ENCODE peak calls at places on chromosomes 11 and 22, in nine cellular contexts. One of them, this sample, is unnamed.

GRCh38 chr22:36770946-36771340 is 5.0 kb downstream of the IFT27 start:
- DNase-seq in right atrium auricular region: no peak
- DNase-seq in mesenchymal stem cell: no peak
- DNase-seq in heart left ventricle: no peak
- DNase-seq in stimulated activated CD4-positive, alpha-beta T cell treated with anti-CD3 and anti-CD28 coated beads, Interleukin-12 subunit alpha, Interleukin-12 subunit beta, amount 100 ng/mL, for 24 hours: no peak
- DNase-seq in NAMALWA: no peak
- DNase-seq in EL: no peak
- DNase-seq in epithelial cell of esophagus: no peak
- DNase-seq in hepatocyte: no peak
- DNase-seq in this sample: no peak

GRCh38 chr11:70399681-70400112 is 1.4 kb downstream of the CTTN start:
- DNase-seq in right atrium auricular region: peak; percentile 92
- DNase-seq in mesenchymal stem cell: peak; percentile 98
- DNase-seq in heart left ventricle: peak; percentile 92
- DNase-seq in stimulated activated CD4-positive, alpha-beta T cell treated with anti-CD3 and anti-CD28 coated beads, Interleukin-12 subunit alpha, Interleukin-12 subunit beta, amount 100 ng/mL, for 24 hours: no peak
- DNase-seq in NAMALWA: no peak
- DNase-seq in EL: peak; percentile 98
- DNase-seq in epithelial cell of esophagus: peak; percentile 92
- DNase-seq in hepatocyte: peak; percentile 94
- DNase-seq in this sample: no peak

GRCh38 chr22:17171016-17171312 is 11.9 kb upstream of the HDHD5 start:
- DNase-seq in right atrium auricular region: no peak
- DNase-seq in mesenchymal stem cell: no peak
- DNase-seq in heart left ventricle: no peak
- DNase-seq in stimulated activated CD4-positive, alpha-beta T cell treated with anti-CD3 and anti-CD28 coated beads, Interleukin-12 subunit alpha, Interleukin-12 subunit beta, amount 100 ng/mL, for 24 hours: no peak
- DNase-seq in NAMALWA: no peak
- DNase-seq in EL: no peak
- DNase-seq in epithelial cell of esophagus: no peak
- DNase-seq in hepatocyte: no peak
- DNase-seq in this sample: peak; percentile 27

GRCh38 chr11:12182650-12183511 is 72.5 kb downstream of the MICAL2 start:
- DNase-seq in right atrium auricular region: no peak
- DNase-seq in mesenchymal stem cell: peak; percentile 91
- DNase-seq in heart left ventricle: peak; percentile 73
- DNase-seq in stimulated activated CD4-positive, alpha-beta T cell treated with anti-CD3 and anti-CD28 coated beads, Interleukin-12 subunit alpha, Interleukin-12 subunit beta, amount 100 ng/mL, for 24 hours: no peak
- DNase-seq in NAMALWA: no peak
- DNase-seq in EL: peak; percentile 98
- DNase-seq in epithelial cell of esophagus: peak; percentile 91
- DNase-seq in hepatocyte: peak; percentile 47
- DNase-seq in this sample: no peak

GRCh38 chr11:67438121-67438902 is 830 bp upstream of the PTPRCAP start:
- DNase-seq in right atrium auricular region: no peak
- DNase-seq in mesenchymal stem cell: no peak
- DNase-seq in heart left ventricle: peak; percentile 29
- DNase-seq in stimulated activated CD4-positive, alpha-beta T cell treated with anti-CD3 and anti-CD28 coated beads, Interleukin-12 subunit alpha, Interleukin-12 subunit beta, amount 100 ng/mL, for 24 hours: peak; percentile 82
- DNase-seq in NAMALWA: no peak
- DNase-seq in EL: no peak
- DNase-seq in epithelial cell of esophagus: no peak
- DNase-seq in hepatocyte: no peak
- DNase-seq in this sample: no peak

GRCh38 chr22:38481162-38481870 is 13.4 kb downstream of the KDELR3 start:
- DNase-seq in right atrium auricular region: no peak
- DNase-seq in mesenchymal stem cell: no peak
- DNase-seq in heart left ventricle: no peak
- DNase-seq in stimulated activated CD4-positive, alpha-beta T cell treated with anti-CD3 and anti-CD28 coated beads, Interleukin-12 subunit alpha, Interleukin-12 subunit beta, amount 100 ng/mL, for 24 hours: no peak
- DNase-seq in NAMALWA: no peak
- DNase-seq in EL: peak; percentile 46
- DNase-seq in epithelial cell of esophagus: no peak
- DNase-seq in hepatocyte: no peak
- DNase-seq in this sample: no peak

GRCh38 chr22:47192651-47193437 is 430.4 kb downstream of the TBC1D22A start:
- DNase-seq in right atrium auricular region: peak; percentile 50
- DNase-seq in mesenchymal stem cell: no peak
- DNase-seq in heart left ventricle: no peak
- DNase-seq in stimulated activated CD4-positive, alpha-beta T cell treated with anti-CD3 and anti-CD28 coated beads, Interleukin-12 subunit alpha, Interleukin-12 subunit beta, amount 100 ng/mL, for 24 hours: no peak
- DNase-seq in NAMALWA: peak; percentile 84
- DNase-seq in EL: no peak
- DNase-seq in epithelial cell of esophagus: no peak
- DNase-seq in hepatocyte: no peak
- DNase-seq in this sample: no peak

GRCh38 chr22:45999379-45999971 is 22.5 kb upstream of the WNT7B start:
- DNase-seq in right atrium auricular region: no peak
- DNase-seq in mesenchymal stem cell: no peak
- DNase-seq in heart left ventricle: peak; percentile 24
- DNase-seq in stimulated activated CD4-positive, alpha-beta T cell treated with anti-CD3 and anti-CD28 coated beads, Interleukin-12 subunit alpha, Interleukin-12 subunit beta, amount 100 ng/mL, for 24 hours: no peak
- DNase-seq in NAMALWA: no peak
- DNase-seq in EL: no peak
- DNase-seq in epithelial cell of esophagus: no peak
- DNase-seq in hepatocyte: no peak
- DNase-seq in this sample: no peak

GRCh38 chr11:106070606-106071005 is 6.5 kb downstream of the KBTBD3 start:
- DNase-seq in right atrium auricular region: no peak
- DNase-seq in mesenchymal stem cell: no peak
- DNase-seq in heart left ventricle: no peak
- DNase-seq in stimulated activated CD4-positive, alpha-beta T cell treated with anti-CD3 and anti-CD28 coated beads, Interleukin-12 subunit alpha, Interleukin-12 subunit beta, amount 100 ng/mL, for 24 hours: no peak
- DNase-seq in NAMALWA: no peak
- DNase-seq in EL: no peak
- DNase-seq in epithelial cell of esophagus: no peak
- DNase-seq in hepatocyte: no peak
- DNase-seq in this sample: no peak

GRCh38 chr11:100687630-100688395 is 725 bp downstream of the ARHGAP42 start:
- DNase-seq in right atrium auricular region: peak; percentile 73
- DNase-seq in mesenchymal stem cell: peak; percentile 90
- DNase-seq in heart left ventricle: peak; percentile 54
- DNase-seq in stimulated activated CD4-positive, alpha-beta T cell treated with anti-CD3 and anti-CD28 coated beads, Interleukin-12 subunit alpha, Interleukin-12 subunit beta, amount 100 ng/mL, for 24 hours: no peak
- DNase-seq in NAMALWA: peak; percentile 73
- DNase-seq in EL: peak; percentile 82
- DNase-seq in epithelial cell of esophagus: peak; percentile 81
- DNase-seq in hepatocyte: peak; percentile 84
- DNase-seq in this sample: peak; percentile 1

GRCh38 chr22:27930246-27931060 is 11.4 kb upstream of the PITPNB start:
- DNase-seq in right atrium auricular region: no peak
- DNase-seq in mesenchymal stem cell: no peak
- DNase-seq in heart left ventricle: no peak
- DNase-seq in stimulated activated CD4-positive, alpha-beta T cell treated with anti-CD3 and anti-CD28 coated beads, Interleukin-12 subunit alpha, Interleukin-12 subunit beta, amount 100 ng/mL, for 24 hours: no peak
- DNase-seq in NAMALWA: no peak
- DNase-seq in EL: no peak
- DNase-seq in epithelial cell of esophagus: peak; percentile 96
- DNase-seq in hepatocyte: no peak
- DNase-seq in this sample: no peak

GRCh38 chr11:120786206-120786735 is 237.6 kb upstream of the TBCEL start:
- DNase-seq in right atrium auricular region: peak; percentile 38
- DNase-seq in mesenchymal stem cell: no peak
- DNase-seq in heart left ventricle: no peak
- DNase-seq in stimulated activated CD4-positive, alpha-beta T cell treated with anti-CD3 and anti-CD28 coated beads, Interleukin-12 subunit alpha, Interleukin-12 subunit beta, amount 100 ng/mL, for 24 hours: no peak
- DNase-seq in NAMALWA: no peak
- DNase-seq in EL: no peak
- DNase-seq in epithelial cell of esophagus: no peak
- DNase-seq in hepatocyte: no peak
- DNase-seq in this sample: no peak

GRCh38 chr11:126830216-126830615 is 170.4 kb downstream of the KIRREL3 start:
- DNase-seq in right atrium auricular region: no peak
- DNase-seq in mesenchymal stem cell: no peak
- DNase-seq in heart left ventricle: no peak
- DNase-seq in stimulated activated CD4-positive, alpha-beta T cell treated with anti-CD3 and anti-CD28 coated beads, Interleukin-12 subunit alpha, Interleukin-12 subunit beta, amount 100 ng/mL, for 24 hours: no peak
- DNase-seq in NAMALWA: no peak
- DNase-seq in EL: no peak
- DNase-seq in epithelial cell of esophagus: no peak
- DNase-seq in hepatocyte: no peak
- DNase-seq in this sample: no peak

GRCh38 chr11:75330279-75330678 is 21.2 kb downstream of the ARRB1 start:
- DNase-seq in right atrium auricular region: no peak
- DNase-seq in mesenchymal stem cell: peak; percentile 85
- DNase-seq in heart left ventricle: no peak
- DNase-seq in stimulated activated CD4-positive, alpha-beta T cell treated with anti-CD3 and anti-CD28 coated beads, Interleukin-12 subunit alpha, Interleukin-12 subunit beta, amount 100 ng/mL, for 24 hours: no peak
- DNase-seq in NAMALWA: no peak
- DNase-seq in EL: no peak
- DNase-seq in epithelial cell of esophagus: no peak
- DNase-seq in hepatocyte: peak; percentile 81
- DNase-seq in this sample: no peak

GRCh38 chr11:128365044-128365443 is 222.3 kb downstream of the ETS1 start:
- DNase-seq in right atrium auricular region: no peak
- DNase-seq in mesenchymal stem cell: peak; percentile 74
- DNase-seq in heart left ventricle: no peak
- DNase-seq in stimulated activated CD4-positive, alpha-beta T cell treated with anti-CD3 and anti-CD28 coated beads, Interleukin-12 subunit alpha, Interleukin-12 subunit beta, amount 100 ng/mL, for 24 hours: no peak
- DNase-seq in NAMALWA: peak; percentile 43
- DNase-seq in EL: peak; percentile 66
- DNase-seq in epithelial cell of esophagus: peak; percentile 76
- DNase-seq in hepatocyte: peak; percentile 80
- DNase-seq in this sample: no peak

GRCh38 chr11:106468091-106468490 is 390.6 kb downstream of the AASDHPPT start:
- DNase-seq in right atrium auricular region: no peak
- DNase-seq in mesenchymal stem cell: peak; percentile 82
- DNase-seq in heart left ventricle: no peak
- DNase-seq in stimulated activated CD4-positive, alpha-beta T cell treated with anti-CD3 and anti-CD28 coated beads, Interleukin-12 subunit alpha, Interleukin-12 subunit beta, amount 100 ng/mL, for 24 hours: no peak
- DNase-seq in NAMALWA: no peak
- DNase-seq in EL: peak; percentile 56
- DNase-seq in epithelial cell of esophagus: peak; percentile 16
- DNase-seq in hepatocyte: peak; percentile 43
- DNase-seq in this sample: no peak

GRCh38 chr11:19929655-19930054 is 217.0 kb downstream of the NAV2 start:
- DNase-seq in right atrium auricular region: no peak
- DNase-seq in mesenchymal stem cell: peak; percentile 47
- DNase-seq in heart left ventricle: no peak
- DNase-seq in stimulated activated CD4-positive, alpha-beta T cell treated with anti-CD3 and anti-CD28 coated beads, Interleukin-12 subunit alpha, Interleukin-12 subunit beta, amount 100 ng/mL, for 24 hours: no peak
- DNase-seq in NAMALWA: no peak
- DNase-seq in EL: peak; percentile 78
- DNase-seq in epithelial cell of esophagus: no peak
- DNase-seq in hepatocyte: no peak
- DNase-seq in this sample: no peak

GRCh38 chr11:119323532-119324033 is 6.7 kb upstream of the MCAM start:
- DNase-seq in right atrium auricular region: peak; percentile 82
- DNase-seq in mesenchymal stem cell: peak; percentile 80
- DNase-seq in heart left ventricle: peak; percentile 65
- DNase-seq in stimulated activated CD4-positive, alpha-beta T cell treated with anti-CD3 and anti-CD28 coated beads, Interleukin-12 subunit alpha, Interleukin-12 subunit beta, amount 100 ng/mL, for 24 hours: peak; percentile 85
- DNase-seq in NAMALWA: peak; percentile 80
- DNase-seq in EL: peak; percentile 69
- DNase-seq in epithelial cell of esophagus: peak; percentile 69
- DNase-seq in hepatocyte: peak; percentile 83
- DNase-seq in this sample: peak; percentile 29

GRCh38 chr22:40200795-40201194 is 23.1 kb downstream of the TNRC6B start:
- DNase-seq in right atrium auricular region: no peak
- DNase-seq in mesenchymal stem cell: no peak
- DNase-seq in heart left ventricle: no peak
- DNase-seq in stimulated activated CD4-positive, alpha-beta T cell treated with anti-CD3 and anti-CD28 coated beads, Interleukin-12 subunit alpha, Interleukin-12 subunit beta, amount 100 ng/mL, for 24 hours: no peak
- DNase-seq in NAMALWA: no peak
- DNase-seq in EL: no peak
- DNase-seq in epithelial cell of esophagus: no peak
- DNase-seq in hepatocyte: no peak
- DNase-seq in this sample: no peak

GRCh38 chr11:133930767-133931448 is 25.9 kb downstream of the IGSF9B start:
- DNase-seq in right atrium auricular region: no peak
- DNase-seq in mesenchymal stem cell: no peak
- DNase-seq in heart left ventricle: no peak
- DNase-seq in stimulated activated CD4-positive, alpha-beta T cell treated with anti-CD3 and anti-CD28 coated beads, Interleukin-12 subunit alpha, Interleukin-12 subunit beta, amount 100 ng/mL, for 24 hours: no peak
- DNase-seq in NAMALWA: no peak
- DNase-seq in EL: no peak
- DNase-seq in epithelial cell of esophagus: no peak
- DNase-seq in hepatocyte: peak; percentile 60
- DNase-seq in this sample: no peak

GRCh38 chr11:22703561-22703960 is 37.1 kb downstream of the GAS2 start:
- DNase-seq in right atrium auricular region: no peak
- DNase-seq in mesenchymal stem cell: peak; percentile 58
- DNase-seq in heart left ventricle: no peak
- DNase-seq in stimulated activated CD4-positive, alpha-beta T cell treated with anti-CD3 and anti-CD28 coated beads, Interleukin-12 subunit alpha, Interleukin-12 subunit beta, amount 100 ng/mL, for 24 hours: no peak
- DNase-seq in NAMALWA: no peak
- DNase-seq in EL: no peak
- DNase-seq in epithelial cell of esophagus: peak; percentile 25
- DNase-seq in hepatocyte: peak; percentile 27
- DNase-seq in this sample: no peak

GRCh38 chr22:29073618-29074275 is 912 bp downstream of the KREMEN1 start:
- DNase-seq in right atrium auricular region: no peak
- DNase-seq in mesenchymal stem cell: peak; percentile 50
- DNase-seq in heart left ventricle: peak; percentile 70
- DNase-seq in stimulated activated CD4-positive, alpha-beta T cell treated with anti-CD3 and anti-CD28 coated beads, Interleukin-12 subunit alpha, Interleukin-12 subunit beta, amount 100 ng/mL, for 24 hours: no peak
- DNase-seq in NAMALWA: no peak
- DNase-seq in EL: peak; percentile 21
- DNase-seq in epithelial cell of esophagus: peak; percentile 57
- DNase-seq in hepatocyte: peak; percentile 86
- DNase-seq in this sample: no peak

This sample was measured in NCI-H1694.